ENCODE peak calls at places on chromosomes 7 and 10, in four cellular contexts. One of them, this sample, is unnamed.
A peak's percentile ranks its signal among the peaks of the same experiment; 100 is the strongest.

GRCh38 chr10:99631496-99631895 is 11.3 kb upstream of the SLC25A28 start:
- DNase-seq in HepG2: no peak
- DNase-seq in K562: no peak
- DNase-seq in GM12878: no peak
- DNase-seq in this sample: no peak

GRCh38 chr7:32116436-32116835 is 46.2 kb upstream of the PDE1C start:
- DNase-seq in GM12878: no peak
- DNase-seq in HepG2: no peak
- DNase-seq in K562: no peak
- DNase-seq in this sample: no peak

GRCh38 chr10:120702032-120702431 is 149.1 kb upstream of the WDR11 start:
- DNase-seq in GM12878: no peak
- DNase-seq in K562: no peak
- DNase-seq in HepG2: no peak
- DNase-seq in this sample: no peak

GRCh38 chr7:116465125-116465524 is 34.4 kb upstream of the CAV2 start:
- DNase-seq in HepG2: no peak
- DNase-seq in K562: peak; percentile 36
- DNase-seq in GM12878: no peak
- DNase-seq in this sample: peak; percentile 74

GRCh38 chr7:47771301-47771989 is 176.8 kb downstream of the PKD1L1 start:
- DNase-seq in GM12878: no peak
- DNase-seq in HepG2: no peak
- DNase-seq in K562: no peak
- DNase-seq in this sample: peak; percentile 78

GRCh38 chr10:114404171-114405010 is at the start of gene AFAP1L2:
- DNase-seq in GM12878: no peak
- DNase-seq in HepG2: no peak
- DNase-seq in K562: peak; percentile 10
- DNase-seq in this sample: peak; percentile 64

GRCh38 chr10:128036746-128037542 is 89.3 kb downstream of the MKI67 start:
- DNase-seq in GM12878: no peak
- DNase-seq in K562: no peak
- DNase-seq in HepG2: no peak
- DNase-seq in this sample: peak; percentile 16

GRCh38 chr10:70605153-70605552 is 2.6 kb upstream of the PRF1 start:
- DNase-seq in K562: no peak
- DNase-seq in HepG2: no peak
- DNase-seq in GM12878: no peak
- DNase-seq in this sample: no peak

GRCh38 chr7:48312151-48312550 is 140.9 kb downstream of the ABCA13 start:
- DNase-seq in K562: no peak
- DNase-seq in HepG2: no peak
- DNase-seq in GM12878: no peak
- DNase-seq in this sample: no peak

GRCh38 chr10:71868192-71868697 is 17.2 kb upstream of the PSAP start:
- DNase-seq in HepG2: peak; percentile 44
- DNase-seq in GM12878: no peak
- DNase-seq in K562: peak; percentile 41
- DNase-seq in this sample: peak; percentile 80

GRCh38 chr10:125093199-125093841 is 67.0 kb downstream of the CTBP2 start:
- DNase-seq in GM12878: no peak
- DNase-seq in HepG2: no peak
- DNase-seq in K562: no peak
- DNase-seq in this sample: no peak

GRCh38 chr7:107697246-107698044 is 36.8 kb downstream of the SLC26A4 start:
- DNase-seq in GM12878: no peak
- DNase-seq in K562: no peak
- DNase-seq in HepG2: no peak
- DNase-seq in this sample: no peak

GRCh38 chr7:50112250-50112649 is 19.2 kb upstream of the ZPBP start:
- DNase-seq in K562: no peak
- DNase-seq in GM12878: no peak
- DNase-seq in HepG2: no peak
- DNase-seq in this sample: no peak

GRCh38 chr10:124679401-124679800 is 64.8 kb downstream of the FAM53B start:
- DNase-seq in GM12878: no peak
- DNase-seq in HepG2: no peak
- DNase-seq in K562: no peak
- DNase-seq in this sample: no peak

DNA sequence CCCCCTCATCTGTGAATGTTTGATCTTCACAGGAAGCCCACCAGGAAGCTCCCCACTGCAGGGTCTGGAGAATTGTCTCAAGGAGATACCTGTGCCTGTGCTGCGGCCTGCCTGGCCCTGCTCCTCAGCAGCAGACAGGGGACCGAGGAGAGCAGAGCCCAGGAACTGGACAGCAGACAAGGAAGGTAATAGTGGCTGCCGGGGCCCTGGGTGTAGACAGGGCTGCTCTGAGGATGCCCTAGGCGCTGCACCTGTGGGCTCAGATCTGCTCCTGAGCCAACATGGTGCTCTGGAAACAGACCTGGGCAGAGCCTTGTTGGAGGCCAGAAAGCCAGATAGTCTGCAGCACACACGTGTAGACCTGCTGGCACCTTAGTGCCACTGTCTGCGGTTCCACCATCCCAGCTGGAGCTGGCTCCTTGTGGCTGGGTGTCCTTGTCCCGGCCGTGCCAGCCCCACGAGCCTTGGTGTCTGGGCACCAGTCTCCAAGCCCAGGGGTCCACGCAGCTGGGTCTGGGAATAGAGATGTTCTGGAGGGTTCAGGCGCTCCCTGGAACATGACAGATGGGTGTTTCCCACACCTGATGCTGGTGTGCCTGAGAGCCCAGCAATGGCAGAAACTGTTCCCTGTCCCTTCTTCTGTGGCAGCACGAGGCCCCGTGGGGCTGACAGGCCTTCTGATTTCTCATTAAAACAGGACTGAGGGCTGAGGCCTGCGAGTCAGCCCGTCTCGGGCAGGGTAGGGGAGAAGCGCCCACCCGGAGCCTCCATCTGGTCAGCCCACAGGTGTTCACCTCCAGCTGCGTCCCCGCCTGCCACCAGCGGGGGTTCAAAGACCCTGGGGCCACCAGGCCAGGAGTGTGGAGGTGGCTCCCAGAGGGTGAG is 44.7 kb downstream of the ZNF467 start:
- DNase-seq in K562: no peak
- DNase-seq in GM12878: no peak
- DNase-seq in HepG2: no peak
- DNase-seq in this sample: no peak
- TF ChIP-seq POLR2AphosphoS2 in K562: no peak
- TF ChIP-seq POLR2AphosphoS2 in GM12878: no peak
- TF ChIP-seq POLR2AphosphoS2 in HepG2: no peak
- TF ChIP-seq POLR2AphosphoS2 in this sample: no peak

DNA sequence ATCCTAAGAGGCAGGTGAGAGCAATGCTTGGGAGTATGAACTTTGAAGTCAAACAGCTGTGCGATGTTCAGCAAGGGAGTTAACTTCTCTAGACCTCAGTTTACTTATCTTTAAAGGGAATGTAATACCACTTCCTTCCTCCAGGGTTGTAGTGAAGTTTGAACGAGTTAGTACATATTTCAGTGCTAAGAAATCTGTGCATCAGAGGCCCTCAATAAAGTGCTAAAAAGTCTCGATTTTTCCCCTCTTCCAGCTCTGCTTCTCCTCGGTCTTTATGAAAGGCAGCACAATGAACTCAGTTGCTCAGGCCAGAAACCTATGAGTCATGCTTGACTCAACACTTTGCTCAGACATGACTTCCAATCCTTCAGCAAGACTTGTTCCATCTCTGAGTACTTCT is 418.9 kb downstream of the MDFIC start:
- DNase-seq in HepG2: no peak
- DNase-seq in GM12878: no peak
- DNase-seq in K562: no peak
- DNase-seq in this sample: peak; percentile 56
- TF ChIP-seq MAX in HepG2: no peak
- TF ChIP-seq MAX in GM12878: no peak
- TF ChIP-seq MAX in K562: no peak
- TF ChIP-seq MAX in this sample: no peak

DNA sequence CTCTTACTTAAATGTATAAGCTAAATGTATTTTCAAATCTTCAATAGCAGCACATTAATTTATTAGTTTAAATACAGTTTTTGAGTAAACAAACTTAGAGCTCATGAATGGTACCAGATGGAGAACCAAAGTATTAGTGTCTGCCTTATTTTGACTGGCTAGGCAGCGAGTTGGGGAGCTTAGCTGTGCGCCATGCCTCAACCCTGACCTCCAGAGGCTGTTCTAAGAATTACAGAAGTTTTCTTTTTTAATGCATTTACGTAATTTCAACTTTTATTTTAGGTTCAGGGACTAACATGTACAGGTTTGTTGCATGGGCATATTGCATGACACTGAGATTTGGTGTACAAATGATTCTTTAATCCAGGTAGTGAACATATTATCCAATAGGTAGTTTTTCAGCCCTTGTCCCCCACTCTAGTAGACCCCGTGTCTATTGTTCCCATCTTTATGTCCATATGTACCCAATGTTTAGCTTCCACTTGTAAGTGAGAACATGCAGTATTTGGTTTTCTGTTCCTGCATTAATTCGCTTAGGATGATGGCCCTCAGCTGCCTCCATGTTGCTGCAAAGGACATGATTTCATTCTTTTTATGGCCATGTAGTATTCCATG is 166.8 kb downstream of the IQUB start:
- DNase-seq in HepG2: peak; percentile 10
- DNase-seq in K562: peak; percentile 55
- DNase-seq in GM12878: peak; percentile 15
- DNase-seq in this sample: peak; percentile 15
- TF ChIP-seq POLR2AphosphoS2 in HepG2: no peak
- TF ChIP-seq POLR2AphosphoS2 in K562: no peak
- TF ChIP-seq POLR2AphosphoS2 in GM12878: no peak
- TF ChIP-seq POLR2AphosphoS2 in this sample: no peak

DNA sequence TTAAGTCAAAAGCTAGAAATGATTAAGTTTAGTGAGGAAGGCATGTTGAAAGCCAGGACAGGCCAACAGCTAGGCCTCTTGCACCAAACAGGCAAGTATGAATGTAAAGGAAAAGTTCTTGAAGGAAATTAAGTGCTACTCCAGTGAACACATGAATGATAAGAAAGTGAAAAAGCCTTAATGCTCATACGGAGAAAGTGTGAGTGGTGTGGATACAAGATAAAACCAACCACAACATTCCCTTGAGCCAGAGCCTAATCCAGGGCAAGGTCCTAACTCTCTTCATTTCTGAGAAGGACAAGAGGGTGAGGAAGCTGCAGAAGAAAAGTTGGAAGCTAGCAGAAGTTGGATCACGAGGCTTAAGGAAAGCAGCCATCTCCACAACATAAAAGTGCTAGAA is 53.0 kb downstream of the DNAJC1 start:
- DNase-seq in GM12878: no peak
- DNase-seq in HepG2: no peak
- DNase-seq in K562: no peak
- DNase-seq in this sample: no peak
- TF ChIP-seq MAX in GM12878: no peak
- TF ChIP-seq MAX in HepG2: no peak
- TF ChIP-seq MAX in K562: no peak
- TF ChIP-seq MAX in this sample: no peak

GRCh38 chr7:2814186-2814530 is 29.9 kb downstream of the GNA12 start:
- DNase-seq in GM12878: no peak
- DNase-seq in HepG2: no peak
- DNase-seq in K562: no peak
- DNase-seq in this sample: no peak

GRCh38 chr7:2813350-2814185 is 30.5 kb downstream of the GNA12 start:
- DNase-seq in HepG2: no peak
- DNase-seq in K562: no peak
- DNase-seq in GM12878: no peak
- DNase-seq in this sample: no peak

GRCh38 chr7:2815523-2816240 is 28.4 kb downstream of the GNA12 start:
- DNase-seq in HepG2: no peak
- DNase-seq in K562: no peak
- DNase-seq in GM12878: no peak
- DNase-seq in this sample: no peak

GRCh38 chr7:2812831-2813230 is 31.3 kb downstream of the GNA12 start:
- DNase-seq in HepG2: no peak
- DNase-seq in K562: no peak
- DNase-seq in GM12878: no peak
- DNase-seq in this sample: no peak

DNA sequence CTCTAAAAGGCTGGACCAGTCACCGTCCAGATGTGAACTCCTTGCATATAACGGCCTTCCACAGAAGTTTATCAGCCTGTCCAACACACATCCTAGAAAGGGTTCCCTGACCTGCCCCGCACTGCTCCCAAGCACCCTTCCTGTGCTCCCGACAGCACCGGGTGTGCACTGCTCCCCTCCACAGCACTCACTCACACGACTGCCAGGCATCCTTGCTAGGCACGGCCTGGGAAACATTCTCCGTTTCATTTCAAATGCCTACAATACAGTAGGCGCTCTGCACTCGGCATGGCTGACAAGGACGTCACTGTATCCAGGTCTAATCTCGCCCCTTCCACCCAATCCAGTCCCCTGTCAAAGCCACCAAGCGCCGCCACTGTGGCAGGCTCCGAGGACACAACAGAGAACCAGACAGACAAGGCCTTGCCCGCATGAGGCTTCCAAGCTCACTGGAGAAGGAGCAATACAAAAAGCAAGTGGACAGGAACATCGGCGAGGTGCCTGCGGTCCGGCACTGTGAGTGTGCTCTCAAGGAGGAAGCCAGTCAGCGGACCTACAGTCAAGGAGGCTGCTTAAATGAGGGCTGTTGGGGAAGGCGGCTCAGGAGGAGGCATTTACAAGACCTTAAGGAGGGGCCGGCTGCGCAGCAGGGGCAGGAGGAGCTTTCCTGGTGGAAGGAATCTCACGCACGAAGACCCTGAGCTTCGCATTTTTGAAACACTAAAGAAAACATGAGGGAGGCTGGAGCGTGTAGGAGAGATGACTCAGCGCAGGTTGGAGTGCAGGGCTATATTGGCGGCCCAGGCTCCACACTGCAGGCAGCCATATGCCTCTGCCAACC is 29.2 kb downstream of the GNA12 start:
- DNase-seq in GM12878: no peak
- DNase-seq in HepG2: no peak
- DNase-seq in K562: no peak
- DNase-seq in this sample: no peak
- TF ChIP-seq POLR2AphosphoS2 in GM12878: no peak
- TF ChIP-seq POLR2AphosphoS2 in HepG2: no peak
- TF ChIP-seq POLR2AphosphoS2 in K562: no peak
- TF ChIP-seq POLR2AphosphoS2 in this sample: no peak

GRCh38 chr10:61751599-61751998 is 88.9 kb downstream of the CABCOCO1 start:
- DNase-seq in GM12878: no peak
- DNase-seq in HepG2: no peak
- DNase-seq in K562: no peak
- DNase-seq in this sample: no peak
- TF ChIP-seq MAX in GM12878: no peak
- TF ChIP-seq MAX in HepG2: no peak
- TF ChIP-seq MAX in K562: no peak
- TF ChIP-seq MAX in this sample: no peak

GRCh38 chr7:43444711-43445578 is 138.0 kb upstream of the STK17A start:
- DNase-seq in HepG2: no peak
- DNase-seq in GM12878: no peak
- DNase-seq in K562: no peak
- DNase-seq in this sample: no peak

GRCh38 chr7:43441217-43441616 is 141.7 kb upstream of the STK17A start:
- DNase-seq in K562: no peak
- DNase-seq in GM12878: no peak
- DNase-seq in HepG2: no peak
- DNase-seq in this sample: no peak

GRCh38 chr7:43439631-43440401 is 143.1 kb upstream of the STK17A start:
- DNase-seq in GM12878: peak; percentile 13
- DNase-seq in HepG2: peak; percentile 51
- DNase-seq in K562: peak; percentile 79
- DNase-seq in this sample: peak; percentile 67

GRCh38 chr7:43438897-43439479 is 143.9 kb upstream of the STK17A start:
- DNase-seq in HepG2: peak; percentile 6
- DNase-seq in GM12878: no peak
- DNase-seq in K562: no peak
- DNase-seq in this sample: no peak

GRCh38 chr7:43443380-43443779 is 139.5 kb upstream of the STK17A start:
- DNase-seq in HepG2: no peak
- DNase-seq in K562: no peak
- DNase-seq in GM12878: no peak
- DNase-seq in this sample: no peak
- TF ChIP-seq POLR2AphosphoS2 in HepG2: no peak
- TF ChIP-seq POLR2AphosphoS2 in K562: no peak
- TF ChIP-seq POLR2AphosphoS2 in GM12878: no peak
- TF ChIP-seq POLR2AphosphoS2 in this sample: no peak

This sample was measured in A549.